ENCODE peak calls at places on chromosomes 12 and 14, in ten cellular contexts. R is activated T-helper 9 cell treated with anti-CD3 and anti-CD28 coated beads, Interleukin-2, amount 50 U/mL, for 16 hours; L is fibroblast of mammary gland; J is AG08395; N is dorsolateral prefrontal cortex; K is stomach; M is GM03348; W is cardiac muscle cell; U is endothelial cell; P is amygdala. F is an unnamed sample.

GRCh38 chr12:31922341-31923062 is 36.7 kb upstream of the RESF1 start:
- DNase-seq in L (peak), M (no peak), J (no peak), K (no peak), W (peak), U (no peak), N (no peak), R (no peak), P (no peak), F (peak)

GRCh38 chr14:104883681-104884361 is 18.8 kb downstream of the CEP170B start:
- DNase-seq in K (no peak), P (no peak), M (no peak), N (no peak), L (no peak), U (no peak), R (no peak), W (no peak), J (no peak), F (no peak)

GRCh38 chr12:29725587-29726320 is 58.0 kb downstream of the TMTC1 start:
- DNase-seq in L (peak), N (peak), R (no peak), M (no peak), U (no peak), P (peak), W (peak), K (no peak), J (no peak), F (no peak)

GRCh38 chr14:60649815-60650381 is 621 bp upstream of the SIX1 start:
- DNase-seq in U (no peak), M (peak), P (no peak), L (peak), W (no peak), K (no peak), N (no peak), R (no peak), J (no peak), F (no peak)

GRCh38 chr12:93679308-93679933 is 2.2 kb downstream of the CRADD start:
- DNase-seq in J (no peak), R (no peak), M (no peak), W (no peak), U (no peak), L (no peak), P (no peak), K (no peak), N (no peak), F (no peak)

GRCh38 chr14:36625436-36625835 is 36.2 kb upstream of the PAX9 start:
- DNase-seq in L (no peak), J (no peak), W (no peak), R (no peak), U (no peak), M (no peak), K (no peak), P (no peak), N (no peak), F (no peak)

GRCh38 chr12:67524861-67525499 is 123.6 kb upstream of the DYRK2 start:
- DNase-seq in W (no peak), N (no peak), R (no peak), J (no peak), M (no peak), L (no peak), K (no peak), P (no peak), U (no peak), F (no peak)

GRCh38 chr12:111788178-111788654 is 21.5 kb downstream of the ALDH2 start:
- DNase-seq in W (peak), U (no peak), J (peak), M (peak), L (peak), N (no peak), P (peak), R (no peak), K (peak), F (peak)

GRCh38 chr12:46915082-46915481 is 89.3 kb upstream of the SLC38A4 start:
- DNase-seq in W (peak), M (peak), U (no peak), L (peak), N (no peak), K (no peak), P (no peak), R (no peak), J (peak), F (no peak)

GRCh38 chr14:99206053-99206452 is 65.9 kb downstream of the BCL11B start:
- DNase-seq in P (no peak), J (no peak), N (no peak), L (no peak), W (no peak), M (no peak), K (no peak), U (no peak), R (no peak), F (no peak)

GRCh38 chr12:124442281-124442680 is 125.1 kb downstream of the NCOR2 start:
- DNase-seq in K (no peak), P (no peak), M (no peak), L (no peak), J (no peak), W (no peak), R (no peak), U (no peak), N (no peak), F (no peak)

GRCh38 chr12:112798019-112798760 is 6.6 kb downstream of the RPH3A start:
- DNase-seq in R (no peak), N (peak), K (no peak), P (peak), L (no peak), U (no peak), J (no peak), W (no peak), M (no peak), F (peak)

GRCh38 chr12:88153959-88154358 is 11.9 kb downstream of the TMTC3 start:
- DNase-seq in J (peak), K (no peak), W (peak), N (no peak), R (no peak), L (peak), M (peak), U (no peak), P (no peak), F (no peak)

GRCh38 chr12:9378430-9378835 is 170.2 kb upstream of the PZP start:
- DNase-seq in J (no peak), K (no peak), N (no peak), U (peak), L (no peak), R (no peak), P (no peak), M (no peak), W (peak), F (no peak)

GRCh38 chr12:2084553-2085296 is 31.9 kb downstream of the CACNA1C start:
- DNase-seq in N (no peak), K (no peak), P (no peak), L (peak), J (peak), M (peak), U (no peak), W (peak), R (no peak), F (no peak)

GRCh38 chr14:96145116-96145864 is 59.3 kb upstream of the BDKRB2 start:
- DNase-seq in R (no peak), M (peak), U (no peak), K (no peak), P (no peak), W (peak), L (peak), J (peak), N (no peak), F (no peak)

GRCh38 chr12:12779529-12779928 is 5.9 kb upstream of the APOLD1 start:
- DNase-seq in U (no peak), M (peak), P (no peak), J (peak), R (no peak), W (peak), N (no peak), L (peak), K (no peak), F (no peak)

GRCh38 chr14:103427485-103428443 is 42.5 kb downstream of the MARK3 start:
- DNase-seq in K (no peak), U (no peak), L (peak), M (no peak), J (no peak), R (no peak), W (peak), P (no peak), N (no peak), F (peak)

GRCh38 chr12:130764073-130764472 is 48.0 kb upstream of the RIMBP2 start:
- DNase-seq in P (no peak), L (peak), K (no peak), N (no peak), U (no peak), W (peak), M (no peak), J (no peak), R (no peak), F (no peak)

GRCh38 chr12:92735131-92735721 is 32.4 kb downstream of the PLEKHG7 start:
- DNase-seq in W (peak), P (no peak), U (no peak), M (peak), L (peak), R (no peak), K (no peak), N (no peak), J (peak), F (peak)